ENCODE peak calls at places on chromosomes 5 and 9, in five cellular contexts. One of them, this sample, is unnamed.

GRCh38 chr5:3843691-3844090 is 248.1 kb downstream of the IRX1 start:
- DNase-seq in HepG2: no peak
- DNase-seq in SK-N-SH: no peak
- DNase-seq in K562: no peak
- DNase-seq in HCT116: no peak
- DNase-seq in this sample: no peak

GRCh38 chr9:121359358-121360294 is 10.4 kb downstream of the STOM start:
- DNase-seq in SK-N-SH: no peak
- DNase-seq in HCT116: no peak
- DNase-seq in HepG2: no peak
- DNase-seq in K562: no peak
- DNase-seq in this sample: no peak

GRCh38 chr9:123097709-123098459 is 64.4 kb downstream of the GPR21 start:
- DNase-seq in SK-N-SH: no peak
- DNase-seq in K562: no peak
- DNase-seq in HepG2: no peak
- DNase-seq in HCT116: no peak
- DNase-seq in this sample: no peak

GRCh38 chr5:20276061-20276958 is 288.3 kb upstream of the CDH18 start:
- DNase-seq in SK-N-SH: no peak
- DNase-seq in HepG2: peak
- DNase-seq in K562: no peak
- DNase-seq in HCT116: no peak
- DNase-seq in this sample: peak

GRCh38 chr5:113043491-113043931 is 66.9 kb downstream of the DCP2 start:
- DNase-seq in K562: peak
- DNase-seq in SK-N-SH: peak
- DNase-seq in HepG2: peak
- DNase-seq in HCT116: no peak
- DNase-seq in this sample: no peak

GRCh38 chr9:35839926-35840325 is 10.9 kb downstream of the TMEM8B start:
- DNase-seq in K562: no peak
- DNase-seq in HepG2: no peak
- DNase-seq in HCT116: no peak
- DNase-seq in SK-N-SH: no peak
- DNase-seq in this sample: no peak

GRCh38 chr9:120360046-120360445 is 219.9 kb downstream of the CDK5RAP2 start:
- DNase-seq in SK-N-SH: no peak
- DNase-seq in HCT116: no peak
- DNase-seq in K562: no peak
- DNase-seq in HepG2: no peak
- DNase-seq in this sample: no peak

GRCh38 chr5:78367318-78367991 is 7.0 kb downstream of the SCAMP1 start:
- DNase-seq in HCT116: no peak
- DNase-seq in K562: no peak
- DNase-seq in HepG2: no peak
- DNase-seq in SK-N-SH: no peak
- DNase-seq in this sample: no peak

DNA sequence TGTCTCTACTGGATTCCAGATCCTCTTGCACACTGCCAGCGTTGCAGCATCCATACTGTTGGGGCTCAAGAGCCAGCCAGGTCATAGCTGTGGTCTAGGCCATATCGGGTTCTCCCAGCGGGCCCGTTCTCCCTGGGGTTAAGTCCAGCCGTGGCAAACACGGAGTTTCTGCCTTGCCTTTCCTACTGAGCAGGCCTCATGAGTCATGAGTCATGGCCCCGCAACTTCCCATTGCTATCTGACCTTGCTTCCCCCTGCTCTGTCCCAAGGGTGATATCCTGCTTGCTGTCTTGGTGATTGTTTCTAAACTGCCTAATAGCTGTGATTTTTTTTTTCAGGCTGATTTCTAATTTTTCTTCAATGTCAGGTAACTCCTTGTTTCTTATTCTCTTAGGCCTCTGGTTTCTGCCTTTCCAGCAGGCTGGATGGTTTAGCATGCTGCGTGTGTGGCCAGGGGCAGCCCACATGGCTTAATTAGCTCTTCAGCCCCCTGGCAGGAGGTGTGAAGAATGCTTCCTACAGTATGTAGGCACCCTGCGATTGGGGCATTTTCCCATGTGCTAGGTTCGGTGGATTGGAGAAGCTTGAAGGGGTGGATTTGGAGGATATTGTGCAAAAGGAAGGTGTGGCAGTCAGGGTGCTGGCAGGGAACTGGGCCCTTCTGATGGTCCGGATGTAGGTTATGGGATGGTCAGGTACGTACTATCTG is 18.7 kb downstream of the DAPK1 start:
- DNase-seq in K562: peak
- DNase-seq in HepG2: peak
- DNase-seq in SK-N-SH: no peak
- DNase-seq in HCT116: no peak
- DNase-seq in this sample: no peak
- TF ChIP-seq SIN3A in K562: no peak
- TF ChIP-seq SIN3A in HepG2: no peak
- TF ChIP-seq SIN3A in SK-N-SH: no peak
- TF ChIP-seq SIN3A in HCT116: no peak
- TF ChIP-seq SIN3A in this sample: no peak

DNA sequence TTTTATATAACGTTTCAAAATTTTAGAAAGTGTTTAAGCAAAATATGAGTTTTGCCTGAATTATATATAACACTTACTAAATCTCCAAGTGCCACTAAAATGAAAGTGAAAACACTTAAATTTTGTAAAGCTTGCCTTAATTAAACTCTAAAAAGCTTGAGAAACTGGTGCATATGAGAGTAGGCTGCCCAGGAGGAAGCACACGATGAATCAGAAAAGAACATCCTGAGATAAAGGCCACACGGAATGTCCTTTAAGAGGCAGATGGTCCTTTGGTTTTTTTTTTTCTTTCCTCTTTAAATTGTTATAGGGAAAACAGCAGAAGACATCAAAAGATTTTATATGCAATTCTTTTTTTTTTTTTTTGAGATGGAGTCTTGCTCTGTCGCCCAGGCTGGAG is 60.3 kb downstream of the HABP4 start:
- DNase-seq in HepG2: no peak
- DNase-seq in SK-N-SH: no peak
- DNase-seq in HCT116: no peak
- DNase-seq in K562: no peak
- DNase-seq in this sample: no peak
- TF ChIP-seq SIN3A in HepG2: no peak
- TF ChIP-seq SIN3A in SK-N-SH: no peak
- TF ChIP-seq SIN3A in HCT116: no peak
- TF ChIP-seq SIN3A in K562: no peak
- TF ChIP-seq SIN3A in this sample: no peak

DNA sequence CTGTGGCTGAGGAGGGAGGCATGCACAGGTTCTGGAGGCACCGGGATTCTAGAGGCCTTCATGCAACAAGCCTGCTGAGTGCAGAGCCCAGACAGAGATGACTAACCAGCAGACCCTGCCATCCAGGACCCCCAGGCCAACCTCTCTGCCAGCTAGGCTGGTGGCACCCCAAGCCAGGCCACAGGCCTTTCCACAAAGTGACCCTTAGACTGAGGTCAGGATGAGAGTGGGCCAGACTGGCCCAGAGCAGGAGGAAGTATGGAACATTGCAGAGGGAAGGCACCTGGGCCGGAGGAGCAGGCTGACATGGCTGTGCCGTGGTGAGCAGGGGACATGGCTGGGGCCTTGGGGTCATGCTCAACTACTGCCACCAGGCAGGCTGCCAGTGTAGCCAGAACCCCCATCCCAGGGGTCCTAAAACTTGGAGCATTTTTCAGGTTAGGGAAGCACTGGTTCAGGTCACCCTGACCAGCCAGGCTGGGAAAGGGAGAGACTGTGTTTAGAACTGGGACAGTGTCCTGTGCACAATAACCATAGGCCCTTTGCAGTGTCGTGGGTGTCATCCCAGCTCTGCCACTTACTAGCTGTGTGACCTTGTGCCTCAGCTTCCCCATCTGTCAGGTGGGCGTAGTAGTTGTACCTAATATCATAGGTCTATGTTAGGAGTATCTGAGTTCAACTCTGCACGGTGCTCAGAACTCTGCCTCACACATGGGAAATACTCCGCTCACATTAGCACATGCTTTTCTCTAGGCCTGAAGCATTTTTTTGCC is 17.3 kb downstream of the TCF7 start:
- DNase-seq in HepG2: no peak
- DNase-seq in SK-N-SH: no peak
- DNase-seq in K562: no peak
- DNase-seq in HCT116: no peak
- DNase-seq in this sample: no peak
- TF ChIP-seq SIN3A in HepG2: no peak
- TF ChIP-seq SIN3A in SK-N-SH: no peak
- TF ChIP-seq SIN3A in K562: no peak
- TF ChIP-seq SIN3A in HCT116: no peak
- TF ChIP-seq SIN3A in this sample: no peak

DNA sequence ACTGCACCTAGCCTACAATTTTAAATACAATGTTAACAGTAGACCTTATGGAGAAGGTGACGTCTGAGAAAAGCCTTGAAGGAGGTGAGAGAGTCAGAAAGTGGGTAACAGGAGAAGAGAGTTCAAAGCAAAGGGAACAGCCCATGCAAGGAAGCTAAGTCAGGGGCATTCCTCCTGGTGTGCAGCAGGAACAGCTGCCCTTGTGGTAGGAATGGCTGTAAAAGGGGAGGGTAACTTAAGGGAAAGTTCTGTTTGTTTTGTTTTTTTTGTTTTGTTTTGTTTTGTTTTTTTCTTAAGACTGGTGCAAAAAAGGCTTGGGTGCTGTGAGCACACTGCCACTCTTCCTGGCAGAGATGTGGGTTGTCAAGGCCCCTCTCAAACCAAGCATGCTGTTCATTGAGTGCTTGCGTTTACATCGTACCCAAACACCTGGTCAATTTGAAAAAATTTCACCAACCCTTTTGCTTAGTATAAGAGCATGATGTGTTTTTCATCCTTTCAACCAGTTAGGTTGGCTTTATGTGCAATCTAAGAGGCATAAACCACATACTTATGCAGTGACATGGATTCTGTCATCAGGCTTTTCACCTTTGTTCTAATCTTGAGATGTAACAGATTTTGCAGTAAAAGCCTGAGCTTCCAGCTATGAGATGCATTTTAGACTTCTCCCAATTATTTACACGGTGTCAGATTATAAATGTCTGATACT is 279.7 kb downstream of the GLIS3 start:
- DNase-seq in HCT116: no peak
- DNase-seq in K562: no peak
- DNase-seq in HepG2: no peak
- DNase-seq in SK-N-SH: no peak
- DNase-seq in this sample: no peak
- TF ChIP-seq SIN3A in HCT116: no peak
- TF ChIP-seq SIN3A in K562: no peak
- TF ChIP-seq SIN3A in HepG2: no peak
- TF ChIP-seq SIN3A in SK-N-SH: no peak
- TF ChIP-seq SIN3A in this sample: no peak

GRCh38 chr9:93898502-93899426 is 56.4 kb downstream of the BARX1 start:
- DNase-seq in SK-N-SH: peak
- DNase-seq in HCT116: no peak
- DNase-seq in K562: no peak
- DNase-seq in HepG2: no peak
- DNase-seq in this sample: no peak
- TF ChIP-seq SIN3A in SK-N-SH: no peak
- TF ChIP-seq SIN3A in HCT116: no peak
- TF ChIP-seq SIN3A in K562: no peak
- TF ChIP-seq SIN3A in HepG2: no peak
- TF ChIP-seq SIN3A in this sample: no peak

GRCh38 chr5:73447234-73448071 is 1.1 kb downstream of the FOXD1 start:
- DNase-seq in HCT116: no peak
- DNase-seq in HepG2: no peak
- DNase-seq in K562: peak
- DNase-seq in SK-N-SH: peak
- DNase-seq in this sample: no peak

GRCh38 chr5:73450041-73450598 is 1.5 kb upstream of the FOXD1 start:
- DNase-seq in K562: no peak
- DNase-seq in SK-N-SH: no peak
- DNase-seq in HCT116: no peak
- DNase-seq in HepG2: no peak
- DNase-seq in this sample: no peak

GRCh38 chr5:73448451-73449136 is at the start of gene FOXD1:
- DNase-seq in HepG2: peak
- DNase-seq in SK-N-SH: peak
- DNase-seq in K562: peak
- DNase-seq in HCT116: peak
- DNase-seq in this sample: peak

GRCh38 chr5:73446631-73447233 is 1.8 kb downstream of the FOXD1 start:
- DNase-seq in HepG2: no peak
- DNase-seq in HCT116: no peak
- DNase-seq in SK-N-SH: no peak
- DNase-seq in K562: peak
- DNase-seq in this sample: no peak

DNA sequence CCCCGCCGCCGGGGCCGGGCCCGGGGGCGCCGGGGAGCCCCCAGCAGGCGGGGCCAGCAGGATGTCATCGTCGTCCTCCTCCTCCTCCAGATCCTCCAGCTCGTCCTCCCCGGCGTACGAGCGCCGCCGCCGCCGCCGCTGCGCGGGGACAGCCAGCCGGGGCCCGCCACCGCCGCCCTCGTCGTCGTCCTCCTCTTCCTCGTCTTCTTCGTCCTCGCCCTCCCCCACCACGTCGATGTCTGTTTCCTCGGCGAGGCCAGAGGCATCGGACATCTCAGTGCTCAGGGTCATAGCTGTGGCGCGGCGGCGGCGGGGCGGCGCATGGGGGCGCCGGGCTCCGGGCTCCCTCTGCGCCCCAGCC is 525 bp downstream of the FOXD1 start:
- DNase-seq in HCT116: no peak
- DNase-seq in SK-N-SH: peak
- DNase-seq in K562: peak
- DNase-seq in HepG2: no peak
- DNase-seq in this sample: no peak
- TF ChIP-seq SIN3A in HCT116: no peak
- TF ChIP-seq SIN3A in SK-N-SH: peak
- TF ChIP-seq SIN3A in K562: no peak
- TF ChIP-seq SIN3A in HepG2: no peak
- TF ChIP-seq SIN3A in this sample: no peak